ENCODE peak calls at places on chromosomes 12 and 14, in ten cellular contexts. L, U, C, M, F, Y, I, R, J and Q are unnamed samples.

GRCh38 chr12:75751769-75752471 is 240.5 kb upstream of the KRR1 start:
- DNase-seq in L (no peak), Y (no peak), M (no peak), I (no peak), F (no peak), C (no peak), J (peak; percentile 25), R (no peak), U (no peak), Q (no peak)

GRCh38 chr12:40016960-40017359 is 88.9 kb downstream of the SLC2A13 start:
- DNase-seq in M (no peak), F (no peak), Y (peak; percentile 36), C (peak; percentile 36), U (no peak), R (no peak), I (no peak), L (peak; percentile 62), J (peak; percentile 4), Q (no peak)

GRCh38 chr14:98633380-98633779 is 638.6 kb downstream of the BCL11B start:
- DNase-seq in C (no peak), R (no peak), F (no peak), I (peak; percentile 42), U (no peak), L (no peak), J (no peak), Y (no peak), M (no peak), Q (peak; percentile 7)

GRCh38 chr12:88570103-88570502 is 10.2 kb downstream of the KITLG start:
- DNase-seq in I (no peak), L (no peak), J (peak; percentile 74), Y (no peak), U (no peak), R (peak; percentile 63), F (no peak), C (no peak), M (no peak), Q (no peak)

GRCh38 chr12:131865196-131865875 is 29.1 kb upstream of the ULK1 start:
- DNase-seq in L (peak; percentile 99), R (no peak), C (peak; percentile 99), M (no peak), F (no peak), J (peak; percentile 51), I (no peak), Y (no peak), U (no peak), Q (peak; percentile 8)

GRCh38 chr12:12807970-12808702 is 5.0 kb upstream of the DDX47 start:
- DNase-seq in L (peak; percentile 56), R (no peak), Y (no peak), J (no peak), U (peak; percentile 57), F (no peak), C (no peak), M (peak; percentile 43), I (no peak), Q (no peak)

GRCh38 chr14:54366726-54367707 is 29.8 kb upstream of the CDKN3 start:
- DNase-seq in J (peak; percentile 56), L (peak; percentile 88), C (peak; percentile 55), F (peak; percentile 24), M (peak; percentile 42), R (peak; percentile 86), Y (peak; percentile 40), U (peak; percentile 7), I (peak; percentile 72), Q (peak; percentile 41)

GRCh38 chr14:29536886-29537511 is 390.6 kb downstream of the PRKD1 start:
- DNase-seq in L (peak; percentile 35), C (no peak), Y (no peak), U (no peak), J (peak; percentile 8), I (no peak), M (no peak), R (no peak), F (no peak), Q (no peak)

GRCh38 chr14:91866061-91866460 is 1.3 kb downstream of the TC2N start:
- DNase-seq in I (no peak), U (no peak), J (peak; percentile 75), C (no peak), L (peak; percentile 15), R (no peak), M (no peak), F (no peak), Y (no peak), Q (no peak)

GRCh38 chr14:55514819-55515470 is 65.1 kb upstream of the KTN1 start:
- DNase-seq in F (no peak), J (peak; percentile 84), Y (no peak), C (no peak), I (no peak), M (no peak), R (no peak), U (no peak), L (peak; percentile 56), Q (no peak)

GRCh38 chr14:33165144-33165925 is 226.7 kb downstream of the NPAS3 start:
- DNase-seq in L (peak; percentile 57), C (peak; percentile 38), Y (no peak), R (no peak), J (peak; percentile 31), F (no peak), U (no peak), M (no peak), I (peak; percentile 66), Q (no peak)

GRCh38 chr12:1890810-1891209 is 27.6 kb downstream of the CACNA2D4 start:
- DNase-seq in L (no peak), M (no peak), J (no peak), R (no peak), C (no peak), F (no peak), I (no peak), Y (no peak), U (no peak), Q (no peak)

GRCh38 chr12:87793134-87793533 is 236.1 kb downstream of the C12orf50 start:
- DNase-seq in M (no peak), F (no peak), U (no peak), J (peak; percentile 81), Y (no peak), I (no peak), R (no peak), L (no peak), C (no peak), Q (no peak)

GRCh38 chr12:123150273-123150803 is 552 bp downstream of the PITPNM2 start:
- DNase-seq in J (no peak), R (peak; percentile 77), L (peak; percentile 20), F (peak; percentile 58), Y (peak; percentile 45), C (no peak), U (no peak), I (peak; percentile 16), M (no peak), Q (peak; percentile 38)

GRCh38 chr12:15783288-15783687 is 5.9 kb downstream of the EPS8 start:
- DNase-seq in M (no peak), R (no peak), Y (no peak), C (no peak), I (no peak), L (no peak), J (no peak), U (no peak), F (no peak), Q (no peak)

GRCh38 chr12:3262466-3262865 is 185.3 kb downstream of the TSPAN9 start:
- DNase-seq in F (no peak), L (no peak), U (no peak), M (no peak), C (no peak), Y (no peak), J (no peak), I (no peak), R (no peak), Q (no peak)

GRCh38 chr12:44930972-44931600 is 55.0 kb upstream of the NELL2 start:
- DNase-seq in M (no peak), F (no peak), R (no peak), C (peak; percentile 56), I (peak; percentile 94), Y (no peak), L (peak; percentile 86), U (no peak), J (peak; percentile 34), Q (no peak)

GRCh38 chr12:25769076-25769945 is 189.2 kb upstream of the RASSF8 start:
- DNase-seq in U (no peak), J (peak; percentile 93), R (no peak), C (peak; percentile 79), I (no peak), L (peak; percentile 92), F (no peak), M (no peak), Y (no peak), Q (no peak)

DNA sequence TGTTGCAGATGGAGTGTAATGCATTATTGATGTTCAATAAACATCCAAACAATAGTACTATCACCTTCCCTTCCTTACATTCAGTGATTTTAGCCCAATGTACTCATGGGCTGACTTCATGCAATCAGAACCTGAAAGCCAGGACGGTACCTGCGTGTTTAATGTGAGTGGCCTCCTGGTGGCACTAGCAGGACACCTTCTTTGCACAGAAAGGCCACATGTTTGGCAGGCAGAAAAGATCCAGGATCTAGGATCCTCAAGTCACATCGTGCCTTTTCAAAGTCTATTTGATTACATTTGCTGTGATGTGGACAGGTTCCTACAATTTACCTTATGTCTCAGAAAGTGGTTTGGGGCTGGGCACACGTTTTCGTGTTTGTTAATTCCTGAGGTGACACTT is 82.9 kb downstream of the NEDD1 start:
- DNase-seq in C (no peak), M (no peak), F (no peak), J (peak; percentile 7), Y (no peak), R (peak; percentile 87), I (peak; percentile 80), U (no peak), L (peak; percentile 78), Q (no peak)
- TF ChIP-seq CTCF in C (peak; percentile 53), M (no peak), F (no peak), J (peak; percentile 32), Y (no peak), R (peak; percentile 83), I (peak; percentile 80), U (no peak), L (peak; percentile 89), Q (peak; percentile 43)

GRCh38 chr12:98763656-98764055 is 118.6 kb downstream of the APAF1 start:
- DNase-seq in C (no peak), I (no peak), U (no peak), Y (no peak), L (no peak), F (no peak), R (no peak), J (no peak), M (no peak), Q (no peak)
- H3K27me3 ChIP-seq in C (peaks cover 78% of the 10 kb centered on the region), I (no peaks in the 10 kb centered on the region), U (no peaks in the 10 kb centered on the region), Y (no peaks in the 10 kb centered on the region), L (no peaks in the 10 kb centered on the region), F (no peaks in the 10 kb centered on the region), R (no peaks in the 10 kb centered on the region), J (no peaks in the 10 kb centered on the region), M (no peaks in the 10 kb centered on the region), Q (peaks cover 20% of the 10 kb centered on the region)

DNA sequence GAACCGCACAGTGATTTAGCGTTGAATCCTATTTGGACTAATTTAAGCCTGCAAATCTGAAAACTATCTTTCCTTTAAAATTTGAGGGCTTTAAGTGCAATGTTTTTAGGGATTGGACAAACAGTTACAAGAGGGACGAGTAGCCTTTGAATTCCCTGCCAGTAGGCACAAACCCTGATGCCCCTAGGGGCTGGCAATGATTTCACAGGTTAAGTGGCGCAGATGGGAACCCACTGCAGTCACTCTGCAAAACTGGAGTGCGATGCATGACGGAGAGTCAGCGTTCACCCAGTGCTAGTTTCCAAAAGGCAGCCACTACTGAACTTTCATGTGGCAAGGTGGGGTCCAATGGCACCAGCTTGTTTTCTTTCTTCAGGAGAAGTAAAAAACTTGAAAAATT is 99.4 kb upstream of the FRMD6 start:
- DNase-seq in Y (no peak), R (no peak), L (peak; percentile 44), J (no peak), I (peak; percentile 11), F (no peak), C (no peak), M (no peak), U (no peak), Q (peak; percentile 70)
- TF ChIP-seq CTCF in Y (no peak), R (peak; percentile 59), L (peak; percentile 45), J (peak; percentile 10), I (no peak), F (no peak), C (no peak), M (no peak), U (no peak), Q (peak; percentile 61)

GRCh38 chr14:78319411-78319810 is 149.2 kb downstream of the NRXN3 start:
- DNase-seq in C (no peak), R (no peak), F (no peak), L (no peak), I (no peak), J (no peak), U (no peak), Y (no peak), M (no peak), Q (no peak)
- H3K27me3 ChIP-seq in C (peaks cover 58% of the 10 kb centered on the region), R (no peaks in the 10 kb centered on the region), F (no peaks in the 10 kb centered on the region), L (no peaks in the 10 kb centered on the region), I (no peaks in the 10 kb centered on the region), J (no peaks in the 10 kb centered on the region), U (no peaks in the 10 kb centered on the region), Y (no peaks in the 10 kb centered on the region), M (no peaks in the 10 kb centered on the region), Q (no peaks in the 10 kb centered on the region)